ENCODE peak calls at places on chromosomes 2 and 18, in ten cellular contexts. C is GM23248; Q is tibial nerve; D is thoracic aorta; F is Peyer's patch; K is testis; B is spleen; W is K562; X is colonic mucosa; N is CD8-positive, alpha-beta memory T cell. V is an unnamed sample.

GRCh38 chr2:219002395-219003266 is 9.4 kb upstream of the CRYBA2 start:
- DNase-seq in D (no peak), X (peak; percentile 92), Q (no peak), W (peak; percentile 83), B (no peak), N (peak; percentile 63), F (peak; percentile 90), K (peak; percentile 82), C (peak; percentile 64), V (peak; percentile 68)

GRCh38 chr2:60306231-60306861 is 247.1 kb downstream of the BCL11A start:
- DNase-seq in Q (no peak), C (no peak), B (no peak), X (peak; percentile 46), F (no peak), K (no peak), D (no peak), N (no peak), W (no peak), V (no peak)

GRCh38 chr2:37148325-37148724 is 8.5 kb downstream of the EIF2AK2 start:
- DNase-seq in X (no peak), Q (no peak), C (no peak), N (no peak), F (no peak), D (no peak), K (no peak), W (no peak), B (no peak), V (no peak)

GRCh38 chr18:80033181-80034067 is 810 bp upstream of the RBFA start:
- DNase-seq in Q (no peak), C (peak; percentile 78), B (no peak), X (no peak), W (no peak), N (peak; percentile 85), F (no peak), D (peak; percentile 29), K (peak; percentile 43), V (no peak)

GRCh38 chr2:151977631-151978030 is 121.2 kb downstream of the CACNB4 start:
- DNase-seq in Q (no peak), X (no peak), K (no peak), C (no peak), F (no peak), N (no peak), B (no peak), D (no peak), W (no peak), V (no peak)

GRCh38 chr2:19614066-19614465 is 255.6 kb upstream of the OSR1 start:
- DNase-seq in C (peak; percentile 80), W (no peak), B (no peak), X (no peak), F (no peak), N (no peak), K (no peak), Q (no peak), D (no peak), V (no peak)

GRCh38 chr2:186827426-186827825 is 21.5 kb downstream of the ZSWIM2 start:
- DNase-seq in W (no peak), D (no peak), N (no peak), C (peak; percentile 74), F (no peak), B (no peak), K (no peak), Q (no peak), X (no peak), V (no peak)

GRCh38 chr2:239927424-239927981 is 97.6 kb downstream of the NDUFA10 start:
- DNase-seq in B (peak; percentile 79), Q (no peak), D (no peak), K (peak; percentile 6), F (peak; percentile 39), C (peak; percentile 94), N (peak; percentile 77), X (peak; percentile 22), W (peak; percentile 78), V (peak; percentile 65)

GRCh38 chr2:218957685-218958084 is 1.8 kb upstream of the CDK5R2 start:
- DNase-seq in X (no peak), N (no peak), C (no peak), Q (no peak), K (no peak), D (no peak), W (no peak), F (no peak), B (no peak), V (no peak)

GRCh38 chr2:15096873-15097272 is 464.3 kb downstream of the NBAS start:
- DNase-seq in W (no peak), Q (no peak), C (no peak), B (no peak), D (no peak), X (no peak), F (no peak), K (no peak), N (no peak), V (no peak)

GRCh38 chr2:129801575-129801974 is 177.9 kb upstream of the RAB6C start:
- DNase-seq in Q (no peak), X (peak; percentile 3), W (no peak), C (peak; percentile 88), K (no peak), B (no peak), D (no peak), F (no peak), N (no peak), V (no peak)

DNA sequence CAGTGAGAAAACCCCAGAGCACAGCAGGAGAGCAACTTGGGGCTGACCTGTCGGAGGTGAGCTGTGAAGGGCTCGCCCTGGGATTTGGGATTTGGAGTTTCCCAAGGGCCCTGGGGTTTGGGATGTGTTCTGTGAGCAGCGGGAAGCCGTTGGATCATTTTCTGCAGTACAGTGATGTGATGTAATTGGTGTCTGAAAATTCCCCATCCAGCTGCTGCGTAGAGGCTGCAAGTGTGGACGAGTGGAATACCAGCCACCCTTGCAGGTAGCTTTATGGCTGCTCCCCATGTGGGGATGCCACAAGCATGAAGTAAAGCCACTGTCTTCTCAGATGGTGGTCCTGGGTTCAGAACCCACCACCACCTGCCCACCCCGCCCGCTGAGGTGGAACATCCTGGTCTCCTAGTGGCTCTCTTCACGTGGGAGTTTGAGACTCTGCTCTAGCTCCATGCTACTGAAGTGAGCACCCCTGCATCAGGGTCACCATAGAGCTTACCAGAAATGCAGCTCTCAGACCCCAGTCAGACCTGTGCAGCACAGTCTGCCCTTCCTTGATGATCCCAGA is 15.0 kb downstream of the IMPA2 start:
- DNase-seq in B (peak; percentile 57), D (no peak), C (no peak), W (no peak), F (no peak), K (no peak), Q (no peak), N (no peak), X (no peak), V (peak; percentile 12)
- H3K4me3 ChIP-seq in B (no peak overlapping the region), D (no peak overlapping the region), C (no peak overlapping the region), W (no peak overlapping the region), F (no peak overlapping the region), K (no peak overlapping the region), Q (no peak overlapping the region), N (no peak overlapping the region), X (no peak overlapping the region), V (no peak overlapping the region)

GRCh38 chr2:144515425-144515693 is 4.6 kb downstream of the ZEB2 start:
- DNase-seq in Q (no peak), B (no peak), D (no peak), W (no peak), K (no peak), N (no peak), C (no peak), X (no peak), F (no peak), V (no peak)
- H3K27ac ChIP-seq in Q (peak overlapping the region; percentile 100), B (peak overlapping the region; percentile 98), D (peak overlapping the region; percentile 99), W (peak overlapping the region; percentile 95), K (peak overlapping the region; percentile 99), N (peak overlapping the region; percentile 94), C (peak overlapping the region; percentile 99), X (peak overlapping the region; percentile 72), F (peak overlapping the region; percentile 85), V (peak overlapping the region; percentile 100)

DNA sequence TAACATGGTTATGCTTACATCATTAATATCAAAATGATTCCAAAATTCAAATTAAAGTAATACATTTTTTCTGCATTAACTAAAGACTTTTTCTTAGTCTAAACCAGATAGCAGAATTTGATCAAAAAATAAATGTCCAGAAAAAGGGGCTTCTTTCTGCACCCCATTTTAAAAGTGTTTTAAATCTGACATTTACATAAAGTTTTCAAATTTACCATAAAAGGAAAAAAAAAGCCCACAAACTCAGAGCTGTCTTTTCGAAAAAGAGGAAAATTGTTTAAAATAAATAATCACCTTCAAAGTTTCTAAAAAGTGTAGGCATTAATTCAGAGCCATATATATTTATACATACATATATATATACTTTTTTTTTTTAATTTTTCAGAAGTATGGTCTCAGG is 1.5 kb downstream of the FASTKD1 start:
- DNase-seq in D (no peak), W (no peak), F (no peak), X (no peak), Q (no peak), N (no peak), B (no peak), K (no peak), C (no peak), V (no peak)
- H3K4me3 ChIP-seq in D (no peak overlapping the region), W (peak overlapping the region; percentile 31), F (peak overlapping the region; percentile 2), X (no peak overlapping the region), Q (no peak overlapping the region), N (no peak overlapping the region), B (no peak overlapping the region), K (no peak overlapping the region), C (peak overlapping the region; percentile 2), V (no peak overlapping the region)

DNA sequence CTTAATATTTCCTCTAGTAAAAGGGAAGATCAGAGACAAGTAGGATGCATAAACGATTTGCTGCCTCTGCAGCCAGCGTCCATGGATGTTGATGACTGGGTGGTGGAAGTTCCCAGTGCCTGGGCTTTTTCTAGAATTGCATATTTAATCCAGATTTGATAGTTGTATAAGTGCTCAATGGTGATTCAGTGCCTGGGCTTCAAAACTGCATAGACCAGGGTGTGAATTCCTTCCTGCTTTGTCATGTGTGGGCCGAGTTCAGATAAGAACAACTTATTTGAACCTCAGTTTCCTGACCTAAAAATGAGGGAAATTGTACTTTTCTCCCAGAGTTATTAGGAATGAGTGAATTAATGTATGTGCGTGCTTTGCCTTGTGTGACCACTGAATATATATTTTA is 154.6 kb downstream of the WDSUB1 start:
- DNase-seq in D (no peak), X (no peak), Q (no peak), K (no peak), C (peak; percentile 93), N (no peak), B (no peak), W (no peak), F (no peak), V (no peak)
- H3K27ac ChIP-seq in D (peak overlapping the region; percentile 65), X (no peak overlapping the region), Q (no peak overlapping the region), K (no peak overlapping the region), C (peak overlapping the region; percentile 86), N (no peak overlapping the region), B (no peak overlapping the region), W (no peak overlapping the region), F (no peak overlapping the region), V (peak overlapping the region; percentile 83)

GRCh38 chr2:134134313-134134706 is 119.6 kb upstream of the MGAT5 start:
- DNase-seq in N (no peak), C (no peak), X (no peak), B (no peak), K (no peak), W (no peak), D (no peak), Q (no peak), F (no peak), V (no peak)
- H3K4me3 ChIP-seq in N (no peak overlapping the region), C (no peak overlapping the region), X (no peak overlapping the region), B (no peak overlapping the region), K (no peak overlapping the region), W (no peak overlapping the region), D (no peak overlapping the region), Q (no peak overlapping the region), F (no peak overlapping the region), V (no peak overlapping the region)

V was measured in right cardiac atrium.